ENCODE peak calls at places on chromosomes 5 and 9, in four cellular contexts. One of them, this sample, is unnamed.

GRCh38 chr9:12972608-12973589 is 198.1 kb downstream of the LURAP1L start:
- DNase-seq in GM19239: no peak
- DNase-seq in HCEC 1CT: no peak
- DNase-seq in stimulated activated CD4-positive, alpha-beta T cell treated with anti-CD3 and anti-CD28 coated beads, Interleukin-15, amount 100 ng/mL, for 24 hours: no peak
- DNase-seq in this sample: no peak

GRCh38 chr9:33517373-33517772 is 6.7 kb upstream of the ANKRD18B start:
- DNase-seq in HCEC 1CT: peak; percentile 52
- DNase-seq in stimulated activated CD4-positive, alpha-beta T cell treated with anti-CD3 and anti-CD28 coated beads, Interleukin-15, amount 100 ng/mL, for 24 hours: no peak
- DNase-seq in GM19239: no peak
- DNase-seq in this sample: no peak

GRCh38 chr5:170534941-170535340 is 31.1 kb downstream of the KCNIP1 start:
- DNase-seq in GM19239: no peak
- DNase-seq in stimulated activated CD4-positive, alpha-beta T cell treated with anti-CD3 and anti-CD28 coated beads, Interleukin-15, amount 100 ng/mL, for 24 hours: no peak
- DNase-seq in HCEC 1CT: no peak
- DNase-seq in this sample: peak; percentile 55

GRCh38 chr9:4463824-4464223 is 26.4 kb upstream of the SLC1A1 start:
- DNase-seq in GM19239: no peak
- DNase-seq in stimulated activated CD4-positive, alpha-beta T cell treated with anti-CD3 and anti-CD28 coated beads, Interleukin-15, amount 100 ng/mL, for 24 hours: no peak
- DNase-seq in HCEC 1CT: no peak
- DNase-seq in this sample: no peak

GRCh38 chr5:65329266-65329665 is 152.5 kb downstream of the ADAMTS6 start:
- DNase-seq in stimulated activated CD4-positive, alpha-beta T cell treated with anti-CD3 and anti-CD28 coated beads, Interleukin-15, amount 100 ng/mL, for 24 hours: no peak
- DNase-seq in GM19239: no peak
- DNase-seq in HCEC 1CT: no peak
- DNase-seq in this sample: no peak

GRCh38 chr5:172834570-172835245 is 657 bp downstream of the ERGIC1 start:
- DNase-seq in HCEC 1CT: no peak
- DNase-seq in stimulated activated CD4-positive, alpha-beta T cell treated with anti-CD3 and anti-CD28 coated beads, Interleukin-15, amount 100 ng/mL, for 24 hours: peak; percentile 15
- DNase-seq in GM19239: no peak
- DNase-seq in this sample: peak; percentile 76

GRCh38 chr5:177023247-177023703 is 779 bp downstream of the ZNF346 start:
- DNase-seq in HCEC 1CT: no peak
- DNase-seq in stimulated activated CD4-positive, alpha-beta T cell treated with anti-CD3 and anti-CD28 coated beads, Interleukin-15, amount 100 ng/mL, for 24 hours: peak; percentile 17
- DNase-seq in GM19239: no peak
- DNase-seq in this sample: no peak

GRCh38 chr9:105072476-105072875 is 144.5 kb upstream of the ABCA1 start:
- DNase-seq in stimulated activated CD4-positive, alpha-beta T cell treated with anti-CD3 and anti-CD28 coated beads, Interleukin-15, amount 100 ng/mL, for 24 hours: no peak
- DNase-seq in GM19239: no peak
- DNase-seq in HCEC 1CT: no peak
- DNase-seq in this sample: no peak

GRCh38 chr5:465591-466403 is 22.8 kb downstream of the EXOC3 start:
- DNase-seq in HCEC 1CT: no peak
- DNase-seq in GM19239: no peak
- DNase-seq in stimulated activated CD4-positive, alpha-beta T cell treated with anti-CD3 and anti-CD28 coated beads, Interleukin-15, amount 100 ng/mL, for 24 hours: no peak
- DNase-seq in this sample: no peak

GRCh38 chr9:92328225-92328624 is 2.5 kb downstream of the CENPP start:
- DNase-seq in stimulated activated CD4-positive, alpha-beta T cell treated with anti-CD3 and anti-CD28 coated beads, Interleukin-15, amount 100 ng/mL, for 24 hours: no peak
- DNase-seq in GM19239: no peak
- DNase-seq in HCEC 1CT: peak; percentile 68
- DNase-seq in this sample: no peak

GRCh38 chr9:114811301-114811700 is 5.5 kb upstream of the TNFSF15 start:
- DNase-seq in HCEC 1CT: no peak
- DNase-seq in stimulated activated CD4-positive, alpha-beta T cell treated with anti-CD3 and anti-CD28 coated beads, Interleukin-15, amount 100 ng/mL, for 24 hours: no peak
- DNase-seq in GM19239: no peak
- DNase-seq in this sample: no peak

GRCh38 chr5:757931-758697 is 26.4 kb downstream of the ZDHHC11B start:
- DNase-seq in stimulated activated CD4-positive, alpha-beta T cell treated with anti-CD3 and anti-CD28 coated beads, Interleukin-15, amount 100 ng/mL, for 24 hours: peak; percentile 58
- DNase-seq in HCEC 1CT: no peak
- DNase-seq in GM19239: no peak
- DNase-seq in this sample: peak; percentile 82

GRCh38 chr9:131180454-131180853 is 55.1 kb downstream of the NUP214 start:
- DNase-seq in stimulated activated CD4-positive, alpha-beta T cell treated with anti-CD3 and anti-CD28 coated beads, Interleukin-15, amount 100 ng/mL, for 24 hours: no peak
- DNase-seq in GM19239: no peak
- DNase-seq in HCEC 1CT: peak; percentile 96
- DNase-seq in this sample: no peak

GRCh38 chr5:151115272-151115905 is 34.6 kb upstream of the TNIP1 start:
- DNase-seq in GM19239: peak; percentile 61
- DNase-seq in stimulated activated CD4-positive, alpha-beta T cell treated with anti-CD3 and anti-CD28 coated beads, Interleukin-15, amount 100 ng/mL, for 24 hours: peak; percentile 82
- DNase-seq in HCEC 1CT: peak; percentile 62
- DNase-seq in this sample: peak; percentile 92

GRCh38 chr9:78261403-78262001 is 25.6 kb downstream of the CEP78 start:
- DNase-seq in HCEC 1CT: peak; percentile 39
- DNase-seq in stimulated activated CD4-positive, alpha-beta T cell treated with anti-CD3 and anti-CD28 coated beads, Interleukin-15, amount 100 ng/mL, for 24 hours: no peak
- DNase-seq in GM19239: no peak
- DNase-seq in this sample: no peak

GRCh38 chr5:158785397-158785796 is 314.3 kb downstream of the EBF1 start:
- DNase-seq in GM19239: no peak
- DNase-seq in stimulated activated CD4-positive, alpha-beta T cell treated with anti-CD3 and anti-CD28 coated beads, Interleukin-15, amount 100 ng/mL, for 24 hours: no peak
- DNase-seq in HCEC 1CT: no peak
- DNase-seq in this sample: no peak

GRCh38 chr9:38276751-38277439 is 115.6 kb upstream of the ALDH1B1 start:
- DNase-seq in GM19239: no peak
- DNase-seq in HCEC 1CT: no peak
- DNase-seq in stimulated activated CD4-positive, alpha-beta T cell treated with anti-CD3 and anti-CD28 coated beads, Interleukin-15, amount 100 ng/mL, for 24 hours: no peak
- DNase-seq in this sample: no peak

GRCh38 chr5:149333711-149334443 is 11.4 kb upstream of the GRPEL2 start:
- DNase-seq in HCEC 1CT: peak; percentile 9
- DNase-seq in stimulated activated CD4-positive, alpha-beta T cell treated with anti-CD3 and anti-CD28 coated beads, Interleukin-15, amount 100 ng/mL, for 24 hours: no peak
- DNase-seq in GM19239: no peak
- DNase-seq in this sample: no peak

GRCh38 chr9:68560131-68560844 is 19.6 kb upstream of the TMEM252 start:
- DNase-seq in stimulated activated CD4-positive, alpha-beta T cell treated with anti-CD3 and anti-CD28 coated beads, Interleukin-15, amount 100 ng/mL, for 24 hours: peak; percentile 71
- DNase-seq in HCEC 1CT: no peak
- DNase-seq in GM19239: no peak
- DNase-seq in this sample: peak; percentile 86

GRCh38 chr9:129569506-129570449 is 51.1 kb downstream of the C9orf50 start:
- DNase-seq in GM19239: peak; percentile 45
- DNase-seq in stimulated activated CD4-positive, alpha-beta T cell treated with anti-CD3 and anti-CD28 coated beads, Interleukin-15, amount 100 ng/mL, for 24 hours: no peak
- DNase-seq in HCEC 1CT: peak; percentile 57
- DNase-seq in this sample: no peak

GRCh38 chr5:64690417-64691151 is at the start of gene SHISAL2B:
- DNase-seq in stimulated activated CD4-positive, alpha-beta T cell treated with anti-CD3 and anti-CD28 coated beads, Interleukin-15, amount 100 ng/mL, for 24 hours: peak; percentile 7
- DNase-seq in GM19239: no peak
- DNase-seq in HCEC 1CT: no peak
- DNase-seq in this sample: no peak

GRCh38 chr5:149415245-149415967 is 36.3 kb upstream of the IL17B start:
- DNase-seq in GM19239: no peak
- DNase-seq in stimulated activated CD4-positive, alpha-beta T cell treated with anti-CD3 and anti-CD28 coated beads, Interleukin-15, amount 100 ng/mL, for 24 hours: no peak
- DNase-seq in HCEC 1CT: no peak
- DNase-seq in this sample: no peak

GRCh38 chr9:109331353-109331752 is 10.5 kb upstream of the EPB41L4B start:
- DNase-seq in HCEC 1CT: no peak
- DNase-seq in stimulated activated CD4-positive, alpha-beta T cell treated with anti-CD3 and anti-CD28 coated beads, Interleukin-15, amount 100 ng/mL, for 24 hours: no peak
- DNase-seq in GM19239: no peak
- DNase-seq in this sample: peak; percentile 81

GRCh38 chr9:107447834-107448233 is 41.7 kb downstream of the KLF4 start:
- DNase-seq in GM19239: no peak
- DNase-seq in stimulated activated CD4-positive, alpha-beta T cell treated with anti-CD3 and anti-CD28 coated beads, Interleukin-15, amount 100 ng/mL, for 24 hours: no peak
- DNase-seq in HCEC 1CT: no peak
- DNase-seq in this sample: no peak

This sample was measured in cardiac septum.